ENCODE peak calls at places on chromosomes 3 and 15, in nine cellular contexts. T is fibroblast of lung, S is neural progenitor cell, Z is hepatocyte, K is GM23248, N is Karpas-422, V is H9, W is astrocyte, Y is A549. D is an unnamed sample.

GRCh38 chr3:13015286-13016082 is 57.7 kb downstream of the IQSEC1 start:
- DNase-seq in T (no peak), S (no peak), Z (no peak), K (no peak), N (no peak), V (no peak), W (no peak), Y (no peak), D (peak)

GRCh38 chr3:28672411-28672810 is 323.8 kb upstream of the AZI2 start:
- DNase-seq in T (no peak), S (no peak), Z (no peak), K (no peak), N (no peak), V (no peak), W (peak), Y (no peak), D (no peak)

GRCh38 chr15:68818088-68818670 is 2.5 kb downstream of the ANP32A start:
- DNase-seq in T (peak), S (peak), Z (peak), K (peak), N (peak), V (peak), W (peak), Y (peak), D (peak)

GRCh38 chr3:128547368-128547987 is 54.5 kb upstream of the GATA2 start:
- DNase-seq in T (peak), S (no peak), Z (peak), K (peak), N (no peak), V (no peak), W (peak), Y (no peak), D (no peak)

GRCh38 chr3:64161481-64161952 is 63.7 kb downstream of the PRICKLE2 start:
- DNase-seq in T (peak), S (no peak), Z (no peak), K (peak), N (no peak), V (no peak), W (no peak), Y (no peak), D (no peak)

GRCh38 chr15:58775402-58775801 is 4.3 kb downstream of the MINDY2 start:
- DNase-seq in T (no peak), S (no peak), Z (no peak), K (no peak), N (no peak), V (no peak), W (no peak), Y (no peak), D (no peak)

GRCh38 chr3:117526485-117527079 is 817.0 kb downstream of the TUSC7 start:
- DNase-seq in T (peak), S (peak), Z (peak), K (peak), N (peak), V (no peak), W (no peak), Y (no peak), D (peak)

GRCh38 chr3:181703701-181704420 is 7.9 kb upstream of the SOX2 start:
- DNase-seq in T (no peak), S (peak), Z (no peak), K (no peak), N (no peak), V (peak), W (no peak), Y (no peak), D (no peak)

DNA sequence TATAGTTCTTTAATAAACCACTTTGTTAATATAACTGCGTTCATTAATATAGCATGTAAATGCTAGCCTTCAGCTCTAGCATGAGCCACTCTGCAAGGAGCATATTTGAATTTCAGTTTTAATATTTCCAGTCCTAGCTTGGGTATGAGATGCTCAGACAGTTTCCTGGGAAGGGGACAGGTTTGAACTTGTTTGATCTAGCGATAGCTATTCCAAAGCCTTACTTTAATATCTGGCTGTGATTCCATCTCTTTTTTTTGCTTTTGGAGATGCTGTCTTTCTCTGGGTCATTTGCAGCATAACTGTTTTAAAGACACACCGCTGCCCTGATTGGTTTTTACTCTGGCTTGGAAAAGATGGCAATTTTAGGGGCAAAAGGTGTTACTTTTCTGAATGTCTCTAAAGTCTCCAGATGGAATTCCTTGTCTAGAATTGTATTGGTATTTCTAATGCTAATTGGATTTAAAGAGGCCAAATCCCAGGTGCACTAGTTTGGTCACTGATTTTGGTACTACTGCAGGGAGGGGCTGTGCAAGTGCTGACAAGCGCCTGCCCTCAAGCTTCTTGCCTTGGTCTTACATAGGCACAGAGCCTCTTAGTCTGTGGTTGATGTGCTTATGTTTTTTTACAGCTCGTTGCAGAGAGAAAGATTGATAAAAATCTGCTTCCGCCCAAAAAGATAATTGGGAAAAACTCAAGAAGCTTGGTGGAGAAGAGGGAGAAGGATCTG is 2.8 kb downstream of the NISCH start:
- DNase-seq in T (no peak), S (no peak), Z (no peak), K (no peak), N (no peak), V (no peak), W (no peak), Y (no peak), D (no peak)
- H3K4me2 ChIP-seq in T (no peak), S (no peak), Z (peak), K (no peak), N (no peak), V (no peak), W (no peak), Y (no peak), D (no peak)

GRCh38 chr15:78006567-78007205 is 70.8 kb downstream of the TBC1D2B start:
- DNase-seq in T (no peak), S (no peak), Z (no peak), K (no peak), N (no peak), V (no peak), W (no peak), Y (no peak), D (no peak)

GRCh38 chr15:78004919-78005634 is 72.4 kb downstream of the TBC1D2B start:
- DNase-seq in T (peak), S (no peak), Z (peak), K (peak), N (no peak), V (no peak), W (peak), Y (no peak), D (no peak)

GRCh38 chr15:78007965-78008886 is 69.3 kb downstream of the TBC1D2B start:
- DNase-seq in T (peak), S (no peak), Z (no peak), K (peak), N (no peak), V (no peak), W (peak), Y (no peak), D (no peak)

GRCh38 chr15:78010112-78010511 is 67.4 kb downstream of the TBC1D2B start:
- DNase-seq in T (no peak), S (no peak), Z (no peak), K (no peak), N (no peak), V (no peak), W (no peak), Y (no peak), D (no peak)

DNA sequence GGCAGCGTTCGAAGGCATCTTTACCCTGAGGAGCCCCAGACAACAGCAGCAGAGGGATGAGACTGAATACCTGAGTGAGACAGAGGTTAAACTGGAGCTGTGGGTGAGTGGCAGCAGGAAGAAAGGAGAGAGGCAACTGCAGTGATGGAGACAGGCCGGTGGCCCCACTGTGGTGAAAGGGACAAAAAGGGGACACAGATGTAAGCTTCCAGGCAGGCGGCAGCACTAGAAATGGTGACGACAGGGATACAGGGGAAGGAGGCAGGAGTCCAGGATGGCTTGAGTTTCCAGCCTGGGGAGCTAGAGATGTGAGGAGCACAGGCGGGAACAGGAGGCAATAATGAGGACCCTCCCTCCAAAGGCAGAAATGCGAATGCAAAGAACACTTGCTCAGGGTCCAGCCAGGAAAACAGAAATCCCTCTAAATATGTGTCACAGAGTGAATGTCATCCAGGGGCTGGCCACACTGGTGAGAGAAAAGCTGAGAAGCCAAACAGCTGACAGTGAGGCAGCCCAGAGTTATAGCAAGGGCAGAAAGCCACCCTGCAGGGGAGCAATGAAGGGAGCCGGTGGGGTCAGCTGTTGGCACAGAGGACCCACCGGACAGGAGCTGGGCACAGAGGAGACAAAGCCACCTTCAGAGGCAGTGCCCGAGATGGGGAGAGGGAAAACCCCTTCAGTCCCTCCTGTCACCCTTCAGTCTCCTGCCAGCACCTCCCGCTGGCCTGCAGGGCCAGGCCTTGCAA is 70.1 kb downstream of the TBC1D2B start:
- DNase-seq in T (no peak), S (no peak), Z (no peak), K (no peak), N (no peak), V (no peak), W (no peak), Y (no peak), D (no peak)
- H3K4me2 ChIP-seq in T (no peak), S (no peak), Z (no peak), K (peak), N (no peak), V (no peak), W (peak), Y (no peak), D (no peak)

DNA sequence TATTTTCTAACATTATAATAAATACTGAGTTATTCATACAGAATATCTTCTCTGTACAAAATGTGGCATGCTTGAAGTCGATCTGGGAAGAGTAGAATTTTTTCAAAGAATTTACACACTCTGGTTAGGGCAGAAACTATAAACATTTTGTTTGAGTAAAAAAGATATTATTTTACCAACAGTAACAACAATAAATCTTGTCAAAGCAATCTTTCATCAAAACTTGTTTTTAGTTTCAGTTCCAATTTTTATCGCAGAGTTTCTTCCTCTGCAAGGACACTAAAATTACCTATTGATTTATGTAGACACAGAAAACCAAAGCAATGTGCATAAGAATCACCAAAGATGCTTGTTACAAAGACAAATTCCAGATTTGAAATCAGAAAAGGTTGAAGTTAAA is 62.0 kb downstream of the CGGBP1 start:
- DNase-seq in T (no peak), S (no peak), Z (no peak), K (no peak), N (no peak), V (no peak), W (no peak), Y (no peak), D (no peak)
- H3K4me2 ChIP-seq in T (no peak), S (no peak), Z (no peak), K (no peak), N (peak), V (no peak), W (peak), Y (peak), D (peak)

GRCh38 chr3:113829576-113830354 is 8.8 kb upstream of the GRAMD1C start:
- DNase-seq in T (peak), S (no peak), Z (no peak), K (no peak), N (no peak), V (no peak), W (no peak), Y (no peak), D (no peak)
- H3K4me2 ChIP-seq in T (no peak), S (no peak), Z (no peak), K (no peak), N (no peak), V (no peak), W (peak), Y (no peak), D (peak)

GRCh38 chr3:32820430-32820829 is 2.6 kb downstream of the TRIM71 start:
- DNase-seq in T (no peak), S (no peak), Z (no peak), K (no peak), N (no peak), V (no peak), W (no peak), Y (no peak), D (no peak)

GRCh38 chr3:32820971-32821685 is 3.3 kb downstream of the TRIM71 start:
- DNase-seq in T (no peak), S (peak), Z (no peak), K (no peak), N (no peak), V (no peak), W (no peak), Y (no peak), D (no peak)

GRCh38 chr3:32825601-32826375 is 8.0 kb downstream of the TRIM71 start:
- DNase-seq in T (no peak), S (no peak), Z (no peak), K (no peak), N (no peak), V (no peak), W (no peak), Y (no peak), D (no peak)

GRCh38 chr3:32821686-32822296 is 4.0 kb downstream of the TRIM71 start:
- DNase-seq in T (no peak), S (peak), Z (peak), K (no peak), N (no peak), V (no peak), W (no peak), Y (no peak), D (no peak)

DNA sequence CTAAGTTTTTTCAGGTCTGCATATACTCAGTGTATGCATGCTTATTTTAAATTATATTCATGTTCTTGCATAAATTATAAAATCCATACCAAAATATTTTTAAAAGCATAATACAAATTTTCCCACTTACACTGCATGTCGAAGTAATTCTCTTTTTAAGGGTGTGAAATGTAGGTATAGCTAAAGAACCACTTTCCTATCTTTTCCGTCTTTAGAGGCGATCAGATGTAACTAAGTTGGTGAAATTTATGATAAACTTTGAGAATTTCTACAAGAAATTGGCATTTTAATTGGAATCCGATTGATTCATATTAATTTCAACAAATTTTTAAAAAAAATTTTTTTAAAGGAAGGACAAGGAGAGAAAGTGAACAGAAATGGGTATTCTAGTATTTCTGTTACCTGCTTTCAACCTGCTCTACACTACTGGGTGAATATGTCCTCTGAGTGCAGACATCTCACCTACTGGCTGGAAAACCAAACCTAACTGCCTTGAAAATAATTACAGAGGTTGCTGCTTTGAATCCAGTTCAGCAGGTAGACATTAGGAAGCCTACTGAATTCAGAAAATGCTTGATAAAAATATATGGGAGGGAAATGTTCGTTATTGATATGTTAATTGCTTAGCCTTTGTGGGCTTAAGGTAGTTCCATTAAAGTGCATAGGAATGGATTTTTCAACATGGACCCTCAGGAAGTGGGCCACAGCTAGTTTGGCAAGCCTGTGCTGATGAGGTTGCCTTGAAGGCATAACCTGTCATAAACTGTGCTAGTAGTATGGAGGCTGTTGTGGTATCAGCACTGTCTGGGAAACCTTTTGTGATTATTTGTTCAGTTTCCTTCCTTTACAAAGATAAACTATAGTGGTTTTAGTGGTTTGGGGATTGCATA is 5.1 kb downstream of the TRIM71 start:
- DNase-seq in T (no peak), S (no peak), Z (no peak), K (no peak), N (no peak), V (no peak), W (no peak), Y (no peak), D (no peak)
- H3K4me2 ChIP-seq in T (no peak), S (peak), Z (peak), K (no peak), N (no peak), V (peak), W (no peak), Y (no peak), D (no peak)

D was measured in OCI-LY7.